ENCODE peak calls at places on chromosomes 6 and 20, in nine cellular contexts. S, M, G, C, E, U, Z, O and J are unnamed samples.

GRCh38 chr20:50374541-50375078 is 135.6 kb upstream of the PTPN1 start:
- DNase-seq in S (no peak), M (no peak), G (no peak), C (no peak), E (no peak), U (no peak), Z (no peak), O (no peak), J (no peak)

GRCh38 chr6:12265795-12266194 is 24.4 kb upstream of the EDN1 start:
- DNase-seq in S (no peak), M (no peak), G (peak; percentile 20), C (no peak), E (no peak), U (no peak), Z (no peak), O (no peak), J (no peak)

GRCh38 chr6:903746-904145 is 210.8 kb upstream of the EXOC2 start:
- DNase-seq in S (no peak), M (no peak), G (peak; percentile 81), C (no peak), E (no peak), U (no peak), Z (no peak), O (no peak), J (no peak)

GRCh38 chr6:89433637-89434499 is 916 bp downstream of the ANKRD6 start:
- DNase-seq in S (peak; percentile 4), M (no peak), G (no peak), C (peak; percentile 43), E (peak; percentile 1), U (no peak), Z (peak; percentile 22), O (peak; percentile 29), J (peak; percentile 77)

GRCh38 chr6:2877960-2878359 is 25.1 kb downstream of the SERPINB9 start:
- DNase-seq in S (no peak), M (no peak), G (no peak), C (peak; percentile 65), E (no peak), U (no peak), Z (no peak), O (no peak), J (no peak)

GRCh38 chr6:17081860-17082508 is 19.9 kb upstream of the STMND1 start:
- DNase-seq in S (no peak), M (no peak), G (no peak), C (no peak), E (no peak), U (no peak), Z (no peak), O (no peak), J (no peak)

GRCh38 chr20:47356220-47356525 is 326 bp downstream of the ZMYND8 start:
- DNase-seq in S (no peak), M (no peak), G (no peak), C (no peak), E (no peak), U (no peak), Z (no peak), O (no peak), J (no peak)

GRCh38 chr6:88268508-88268907 is 102.4 kb upstream of the CNR1 start:
- DNase-seq in S (no peak), M (no peak), G (no peak), C (no peak), E (no peak), U (no peak), Z (no peak), O (no peak), J (no peak)

GRCh38 chr6:44594471-44594870 is 207.0 kb downstream of the CDC5L start:
- DNase-seq in S (no peak), M (no peak), G (no peak), C (no peak), E (no peak), U (no peak), Z (no peak), O (no peak), J (no peak)

GRCh38 chr6:13676551-13677156 is 35.0 kb downstream of the RANBP9 start:
- DNase-seq in S (no peak), M (no peak), G (no peak), C (no peak), E (no peak), U (no peak), Z (no peak), O (no peak), J (no peak)

GRCh38 chr20:12882832-12883506 is 125.8 kb upstream of the SPTLC3 start:
- DNase-seq in S (no peak), M (no peak), G (peak; percentile 36), C (no peak), E (no peak), U (no peak), Z (no peak), O (no peak), J (no peak)

GRCh38 chr6:144104898-144105487 is 9.6 kb upstream of the SF3B5 start:
- DNase-seq in S (peak; percentile 43), M (peak; percentile 26), G (peak; percentile 77), C (peak; percentile 81), E (no peak), U (no peak), Z (peak; percentile 74), O (no peak), J (peak; percentile 48)

GRCh38 chr6:35568967-35569606 is 56.4 kb upstream of the TULP1 start:
- DNase-seq in S (peak; percentile 6), M (peak; percentile 26), G (no peak), C (peak; percentile 28), E (peak; percentile 5), U (no peak), Z (peak; percentile 50), O (peak; percentile 47), J (peak; percentile 38)